ENCODE peak calls at places on chromosomes 6 and 20, in six cellular contexts. One of them, this sample, is unnamed. For H3K27me3, the result is how much of the 10 kb centered on the place peaks cover.

GRCh38 chr6:106547961-106548453 is 81.3 kb downstream of the RTN4IP1 start:
- DNase-seq in CD8-positive, alpha-beta T cell: peak
- DNase-seq in cardiac muscle cell: peak
- DNase-seq in colonic mucosa: no peak
- DNase-seq in left lung: no peak
- DNase-seq in left ventricle myocardium inferior: no peak
- DNase-seq in this sample: peak

GRCh38 chr6:127811939-127812338 is 88.9 kb downstream of the THEMIS start:
- DNase-seq in CD8-positive, alpha-beta T cell: peak
- DNase-seq in cardiac muscle cell: no peak
- DNase-seq in colonic mucosa: no peak
- DNase-seq in left lung: no peak
- DNase-seq in left ventricle myocardium inferior: no peak
- DNase-seq in this sample: no peak

GRCh38 chr20:19710336-19710721 is 47.7 kb upstream of the RIN2 start:
- DNase-seq in CD8-positive, alpha-beta T cell: no peak
- DNase-seq in cardiac muscle cell: no peak
- DNase-seq in colonic mucosa: peak
- DNase-seq in left lung: no peak
- DNase-seq in left ventricle myocardium inferior: no peak
- DNase-seq in this sample: no peak

GRCh38 chr6:138278326-138278725 is 60.0 kb upstream of the PBOV1 start:
- DNase-seq in CD8-positive, alpha-beta T cell: no peak
- DNase-seq in cardiac muscle cell: peak
- DNase-seq in colonic mucosa: no peak
- DNase-seq in left lung: peak
- DNase-seq in left ventricle myocardium inferior: no peak
- DNase-seq in this sample: no peak

GRCh38 chr20:25858495-25859425 is 162.1 kb upstream of the ZNF337 start:
- DNase-seq in CD8-positive, alpha-beta T cell: no peak
- DNase-seq in cardiac muscle cell: no peak
- DNase-seq in colonic mucosa: no peak
- DNase-seq in left lung: no peak
- DNase-seq in left ventricle myocardium inferior: no peak
- DNase-seq in this sample: no peak

GRCh38 chr6:73893696-73894095 is 197.7 kb downstream of the CD109 start:
- DNase-seq in CD8-positive, alpha-beta T cell: no peak
- DNase-seq in cardiac muscle cell: no peak
- DNase-seq in colonic mucosa: no peak
- DNase-seq in left lung: no peak
- DNase-seq in left ventricle myocardium inferior: no peak
- DNase-seq in this sample: no peak

GRCh38 chr6:26020291-26020982 is 57.8 kb downstream of the TRIM38 start:
- DNase-seq in CD8-positive, alpha-beta T cell: peak
- DNase-seq in cardiac muscle cell: peak
- DNase-seq in colonic mucosa: peak
- DNase-seq in left lung: peak
- DNase-seq in left ventricle myocardium inferior: peak
- DNase-seq in this sample: no peak

GRCh38 chr6:111550195-111550594 is 55.5 kb downstream of the TRAF3IP2 start:
- DNase-seq in CD8-positive, alpha-beta T cell: no peak
- DNase-seq in cardiac muscle cell: no peak
- DNase-seq in colonic mucosa: no peak
- DNase-seq in left lung: no peak
- DNase-seq in left ventricle myocardium inferior: no peak
- DNase-seq in this sample: no peak

DNA sequence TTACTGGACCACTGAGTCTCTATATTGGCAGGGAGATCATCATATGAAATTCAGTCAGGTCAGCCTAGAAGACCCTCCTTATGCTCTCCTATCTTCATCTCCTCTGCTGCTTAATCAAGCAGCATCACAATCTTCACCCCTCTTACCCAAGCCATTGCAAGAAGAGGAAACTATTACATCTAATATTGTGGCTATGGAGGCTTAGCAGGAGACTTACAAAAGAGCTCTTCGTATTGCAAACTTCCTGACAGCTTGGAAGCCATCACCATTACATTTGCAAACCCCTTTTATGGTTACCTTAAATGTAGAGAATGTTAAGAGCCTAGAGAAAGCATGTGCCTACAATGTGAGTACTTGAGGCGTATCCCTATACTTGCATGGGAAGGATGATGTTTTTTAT is 87.2 kb upstream of the STXBP5 start:
- DNase-seq in CD8-positive, alpha-beta T cell: no peak
- DNase-seq in cardiac muscle cell: no peak
- DNase-seq in colonic mucosa: no peak
- DNase-seq in left lung: no peak
- DNase-seq in left ventricle myocardium inferior: no peak
- DNase-seq in this sample: no peak
- H3K4me3 ChIP-seq in CD8-positive, alpha-beta T cell: no peak
- H3K4me3 ChIP-seq in cardiac muscle cell: no peak
- H3K4me3 ChIP-seq in colonic mucosa: no peak
- H3K4me3 ChIP-seq in left lung: no peak
- H3K4me3 ChIP-seq in left ventricle myocardium inferior: no peak
- H3K4me3 ChIP-seq in this sample: no peak

DNA sequence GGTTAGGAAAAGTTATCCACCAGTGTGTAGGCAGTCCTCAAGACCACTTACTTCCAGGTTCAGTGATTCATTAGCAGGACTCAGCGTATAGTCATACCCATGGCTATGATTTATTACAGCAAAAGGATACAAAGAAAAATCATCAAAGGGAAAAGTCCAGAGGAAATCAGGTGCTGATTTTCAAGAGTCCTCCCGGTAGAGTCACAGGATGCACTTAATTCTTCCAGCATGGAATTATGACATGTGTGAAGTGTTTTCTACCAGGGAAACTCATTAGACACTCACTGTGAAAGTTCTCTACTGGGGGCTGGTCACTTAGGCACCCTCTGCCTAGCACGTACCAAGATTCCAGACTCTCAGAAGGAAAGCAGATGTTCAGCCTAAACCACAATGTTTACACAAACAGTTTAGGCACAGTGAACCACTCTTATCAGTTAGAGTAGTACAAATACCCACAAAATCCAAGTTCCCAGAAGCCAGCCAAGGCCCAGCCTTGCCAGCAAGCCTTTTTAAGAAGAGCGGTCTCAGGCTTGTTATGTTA is 10.2 kb downstream of the WFDC3 start:
- DNase-seq in CD8-positive, alpha-beta T cell: no peak
- DNase-seq in cardiac muscle cell: no peak
- DNase-seq in colonic mucosa: no peak
- DNase-seq in left lung: no peak
- DNase-seq in left ventricle myocardium inferior: no peak
- DNase-seq in this sample: peak
- H3K27me3 ChIP-seq in CD8-positive, alpha-beta T cell: under half
- H3K27me3 ChIP-seq in cardiac muscle cell: under half
- H3K27me3 ChIP-seq in colonic mucosa: under half
- H3K27me3 ChIP-seq in left lung: under half
- H3K27me3 ChIP-seq in left ventricle myocardium inferior: under half
- H3K27me3 ChIP-seq in this sample: under half

DNA sequence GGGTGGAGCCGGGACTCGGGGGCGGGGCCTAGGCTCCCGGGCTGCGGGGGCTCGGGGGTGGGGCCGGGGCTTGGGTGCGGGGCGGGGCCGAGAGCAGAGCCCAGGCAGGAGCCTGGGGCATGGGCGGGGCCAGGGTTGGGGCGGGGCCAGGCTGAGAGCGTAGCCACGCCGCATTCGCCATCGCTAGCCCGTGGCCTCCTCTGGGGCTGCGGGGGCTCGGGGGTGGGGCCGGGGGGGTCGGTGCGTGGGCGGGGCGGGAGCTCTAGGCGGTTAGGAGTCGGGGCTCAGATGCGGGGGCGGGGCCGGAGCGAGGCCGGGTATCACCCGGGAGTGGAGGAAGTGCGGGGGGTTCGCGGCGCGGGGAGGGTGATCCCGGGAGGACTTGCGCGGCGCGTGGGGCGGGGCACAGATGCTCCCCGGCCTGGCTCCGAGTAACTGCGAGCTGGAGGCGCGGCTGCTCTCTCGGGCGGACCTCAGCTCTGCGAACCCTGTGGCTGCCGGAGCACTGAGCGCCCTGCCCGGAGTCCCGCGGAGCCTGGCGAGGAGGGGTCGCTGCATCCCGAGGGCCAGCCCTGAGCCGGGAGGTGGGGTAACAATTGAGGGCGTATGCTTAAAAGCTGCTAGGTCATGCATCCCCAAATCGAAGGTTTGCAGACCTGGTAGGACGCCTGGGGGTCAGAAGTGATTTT is 434 bp upstream of the ECI2 start:
- DNase-seq in CD8-positive, alpha-beta T cell: peak
- DNase-seq in cardiac muscle cell: peak
- DNase-seq in colonic mucosa: peak
- DNase-seq in left lung: peak
- DNase-seq in left ventricle myocardium inferior: peak
- DNase-seq in this sample: peak
- TF ChIP-seq CTCF in CD8-positive, alpha-beta T cell: no peak
- TF ChIP-seq CTCF in cardiac muscle cell: no peak
- TF ChIP-seq CTCF in colonic mucosa: no peak
- TF ChIP-seq CTCF in left lung: no peak
- TF ChIP-seq CTCF in left ventricle myocardium inferior: peak
- TF ChIP-seq CTCF in this sample: no peak

GRCh38 chr20:328596-329324 is 3.4 kb downstream of the SOX12 start:
- DNase-seq in CD8-positive, alpha-beta T cell: peak
- DNase-seq in cardiac muscle cell: no peak
- DNase-seq in colonic mucosa: no peak
- DNase-seq in left lung: no peak
- DNase-seq in left ventricle myocardium inferior: no peak
- DNase-seq in this sample: no peak

GRCh38 chr20:329325-329695 is 4.0 kb downstream of the SOX12 start:
- DNase-seq in CD8-positive, alpha-beta T cell: no peak
- DNase-seq in cardiac muscle cell: no peak
- DNase-seq in colonic mucosa: no peak
- DNase-seq in left lung: no peak
- DNase-seq in left ventricle myocardium inferior: no peak
- DNase-seq in this sample: no peak

GRCh38 chr20:329851-330232 is 4.5 kb downstream of the SOX12 start:
- DNase-seq in CD8-positive, alpha-beta T cell: no peak
- DNase-seq in cardiac muscle cell: no peak
- DNase-seq in colonic mucosa: no peak
- DNase-seq in left lung: no peak
- DNase-seq in left ventricle myocardium inferior: no peak
- DNase-seq in this sample: no peak

GRCh38 chr20:327946-328563 is 2.7 kb downstream of the SOX12 start:
- DNase-seq in CD8-positive, alpha-beta T cell: no peak
- DNase-seq in cardiac muscle cell: no peak
- DNase-seq in colonic mucosa: no peak
- DNase-seq in left lung: no peak
- DNase-seq in left ventricle myocardium inferior: no peak
- DNase-seq in this sample: no peak

DNA sequence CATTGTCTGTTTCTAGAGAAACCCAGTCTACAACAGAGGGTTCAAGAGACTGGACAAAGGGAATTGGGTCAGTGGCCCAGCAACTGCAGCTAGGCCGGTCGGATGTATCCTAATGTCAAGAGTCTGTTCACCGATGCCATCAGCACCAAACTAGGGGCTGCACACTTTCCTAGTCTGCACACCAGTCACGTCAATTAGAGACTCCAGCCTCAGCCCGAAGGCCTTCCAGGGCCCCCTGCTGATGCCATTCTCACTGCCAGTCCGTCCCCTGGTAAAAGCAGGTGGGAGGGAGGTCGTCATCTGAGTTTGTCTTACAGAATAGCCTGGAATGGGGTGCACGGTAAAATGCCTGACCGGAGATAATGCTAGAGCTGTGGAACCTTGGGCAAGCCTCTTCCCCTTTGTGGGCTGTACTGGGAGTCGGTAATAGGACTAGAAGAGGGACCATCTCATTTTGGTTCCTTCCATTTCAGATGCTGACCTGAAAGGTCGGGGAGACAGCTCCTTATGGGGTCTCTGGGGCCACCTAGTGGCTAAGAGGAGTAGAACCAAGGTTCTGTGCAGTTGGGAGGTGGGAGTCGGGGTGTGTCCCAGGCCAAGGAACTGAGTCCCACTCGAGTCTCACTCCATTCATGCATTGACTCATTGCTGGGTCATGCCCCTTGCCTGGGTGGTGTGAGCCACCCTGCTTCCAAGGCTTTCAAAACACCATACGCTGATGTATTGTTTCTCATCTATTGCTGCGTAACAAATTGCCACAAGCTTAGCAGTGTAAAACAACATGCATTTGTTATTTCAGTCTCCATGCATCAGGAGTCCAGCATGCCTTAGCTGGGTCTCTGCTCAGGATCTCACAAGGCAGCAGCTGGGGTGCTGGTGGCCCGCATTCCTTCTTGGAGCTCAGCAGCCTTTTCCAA is 5.1 kb downstream of the SOX12 start:
- DNase-seq in CD8-positive, alpha-beta T cell: peak
- DNase-seq in cardiac muscle cell: peak
- DNase-seq in colonic mucosa: no peak
- DNase-seq in left lung: no peak
- DNase-seq in left ventricle myocardium inferior: no peak
- DNase-seq in this sample: no peak
- H3K4me3 ChIP-seq in CD8-positive, alpha-beta T cell: no peak
- H3K4me3 ChIP-seq in cardiac muscle cell: no peak
- H3K4me3 ChIP-seq in colonic mucosa: no peak
- H3K4me3 ChIP-seq in left lung: no peak
- H3K4me3 ChIP-seq in left ventricle myocardium inferior: no peak
- H3K4me3 ChIP-seq in this sample: no peak

GRCh38 chr20:63303095-63303666 is 10.2 kb downstream of the COL20A1 start:
- DNase-seq in CD8-positive, alpha-beta T cell: no peak
- DNase-seq in cardiac muscle cell: no peak
- DNase-seq in colonic mucosa: no peak
- DNase-seq in left lung: no peak
- DNase-seq in left ventricle myocardium inferior: no peak
- DNase-seq in this sample: no peak
- H3K27me3 ChIP-seq in CD8-positive, alpha-beta T cell: under half
- H3K27me3 ChIP-seq in cardiac muscle cell: under half
- H3K27me3 ChIP-seq in colonic mucosa: under half
- H3K27me3 ChIP-seq in left lung: under half
- H3K27me3 ChIP-seq in left ventricle myocardium inferior: half or more
- H3K27me3 ChIP-seq in this sample: under half

GRCh38 chr6:32153252-32153834 is 598 bp upstream of the PPT2 start:
- DNase-seq in CD8-positive, alpha-beta T cell: no peak
- DNase-seq in cardiac muscle cell: peak
- DNase-seq in colonic mucosa: peak
- DNase-seq in left lung: no peak
- DNase-seq in left ventricle myocardium inferior: no peak
- DNase-seq in this sample: no peak
- TF ChIP-seq CTCF in CD8-positive, alpha-beta T cell: no peak
- TF ChIP-seq CTCF in cardiac muscle cell: peak
- TF ChIP-seq CTCF in colonic mucosa: no peak
- TF ChIP-seq CTCF in left lung: no peak
- TF ChIP-seq CTCF in left ventricle myocardium inferior: peak
- TF ChIP-seq CTCF in this sample: peak

DNA sequence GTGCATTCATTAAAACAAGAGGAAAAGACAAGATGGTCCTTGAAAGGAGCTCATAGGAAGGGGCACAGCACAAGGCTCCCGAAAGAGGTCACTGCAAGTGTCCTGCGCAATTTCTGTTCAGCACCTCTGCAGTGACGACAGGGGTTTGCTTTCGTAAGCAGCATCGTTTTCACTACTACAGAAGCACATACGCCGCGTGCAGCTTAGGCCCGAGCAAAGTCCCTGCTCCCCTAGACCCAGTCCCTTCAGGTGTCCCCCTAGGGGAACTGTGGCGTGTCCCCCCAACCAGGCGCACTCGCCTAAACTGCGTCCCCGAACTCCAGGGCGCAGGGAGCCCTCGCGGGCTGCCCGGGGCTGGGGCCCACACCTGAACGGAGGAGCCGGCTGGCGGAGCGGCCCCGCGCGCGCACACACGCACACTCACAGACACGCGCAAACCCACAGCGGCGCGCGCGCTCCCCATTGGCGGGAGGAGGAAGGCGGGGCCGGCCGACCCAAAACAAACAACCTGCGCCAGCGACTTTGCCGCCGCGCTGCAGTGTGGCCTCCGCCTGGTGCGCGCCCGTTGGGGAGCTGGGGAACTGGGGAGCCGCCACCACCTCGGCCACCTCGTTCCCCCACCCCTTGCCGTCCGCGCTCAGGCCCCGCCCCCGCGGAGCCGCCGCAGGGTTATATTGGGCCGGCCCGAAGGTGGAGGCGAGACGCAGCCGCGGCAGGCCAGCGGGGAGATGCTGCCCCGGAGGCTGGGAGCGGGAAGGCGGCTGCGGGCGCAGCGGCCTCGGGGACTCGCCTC is at the start of gene FOXQ1:
- DNase-seq in CD8-positive, alpha-beta T cell: no peak
- DNase-seq in cardiac muscle cell: peak
- DNase-seq in colonic mucosa: peak
- DNase-seq in left lung: peak
- DNase-seq in left ventricle myocardium inferior: no peak
- DNase-seq in this sample: no peak
- H3K4me3 ChIP-seq in CD8-positive, alpha-beta T cell: no peak
- H3K4me3 ChIP-seq in cardiac muscle cell: peak
- H3K4me3 ChIP-seq in colonic mucosa: peak
- H3K4me3 ChIP-seq in left lung: peak
- H3K4me3 ChIP-seq in left ventricle myocardium inferior: peak
- H3K4me3 ChIP-seq in this sample: peak

This sample was measured in kidney epithelial cell.